ENCODE peak calls at places on chromosomes 13 and 19, in five cellular contexts. Y is CD8-positive, alpha-beta T cell; K is AG04449; X is endodermal cell; M is choroid plexus epithelial cell. F is an unnamed sample.

GRCh38 chr13:29676535-29676934 is 81.0 kb upstream of the SLC7A1 start:
- DNase-seq in Y (no peak), K (peak; percentile 12), X (no peak), M (no peak), F (peak; percentile 58)

GRCh38 chr19:46724468-46724867 is 7.6 kb upstream of the PRKD2 start:
- DNase-seq in Y (no peak), K (no peak), X (no peak), M (no peak), F (no peak)

GRCh38 chr19:14059093-14059480 is 2.8 kb downstream of the PALM3 start:
- DNase-seq in Y (peak; percentile 66), K (no peak), X (peak; percentile 81), M (no peak), F (no peak)

GRCh38 chr19:49565261-49565660 is 15.1 kb downstream of the NOSIP start:
- DNase-seq in Y (peak; percentile 39), K (no peak), X (no peak), M (peak; percentile 70), F (no peak)

GRCh38 chr13:63409791-63410351 is 1994.2 kb upstream of the PCDH20 start:
- DNase-seq in Y (no peak), K (no peak), X (no peak), M (no peak), F (no peak)

GRCh38 chr19:54364775-54365257 is at the start of gene LAIR1:
- DNase-seq in Y (peak; percentile 58), K (no peak), X (no peak), M (no peak), F (no peak)

GRCh38 chr19:40605201-40605971 is 4.2 kb downstream of the LTBP4 start:
- DNase-seq in Y (peak; percentile 74), K (no peak), X (peak; percentile 87), M (peak; percentile 62), F (peak; percentile 97)

GRCh38 chr13:79589605-79590511 is 108.9 kb downstream of the NDFIP2 start:
- DNase-seq in Y (no peak), K (no peak), X (no peak), M (no peak), F (peak; percentile 95)

GRCh38 chr19:8373867-8374813 is 10.2 kb downstream of the ANGPTL4 start:
- DNase-seq in Y (no peak), K (no peak), X (peak; percentile 61), M (peak; percentile 80), F (no peak)

GRCh38 chr19:35040826-35041547 is 534 bp upstream of the HPN start:
- DNase-seq in Y (peak; percentile 24), K (no peak), X (peak; percentile 92), M (peak; percentile 40), F (no peak)
- H3K4me3 ChIP-seq in Y (peak overlapping the region; percentile 60), K (no peak overlapping the region), X (peak overlapping the region; percentile 62), M (no peak overlapping the region), F (no peak overlapping the region)

GRCh38 chr19:18439025-18439909 is 1.3 kb upstream of the ISYNA1 start:
- DNase-seq in Y (no peak), K (no peak), X (peak; percentile 58), M (peak; percentile 84), F (peak; percentile 80)
- TF ChIP-seq CTCF in Y (no peak), K (no peak), X (peak; percentile 55), M (peak; percentile 38), F (no peak)

DNA sequence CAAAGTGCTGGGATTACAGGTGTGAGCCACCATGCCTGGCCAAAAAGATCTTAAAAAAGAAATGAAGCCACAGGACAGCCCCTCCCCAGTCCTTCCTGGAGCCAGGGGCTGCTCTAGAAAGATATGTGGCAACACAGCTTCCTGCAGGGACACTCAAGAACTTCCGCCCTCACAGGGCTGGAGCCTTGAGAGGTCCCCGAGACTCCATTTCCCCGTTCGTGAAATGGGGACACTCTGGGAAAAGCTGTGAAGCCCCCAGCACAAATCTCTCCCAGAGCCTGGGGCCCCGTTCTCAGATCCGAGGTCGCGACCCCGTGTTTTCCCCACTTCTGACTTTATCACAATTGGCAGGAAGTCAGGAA is 2.5 kb upstream of the GPX4 start:
- DNase-seq in Y (no peak), K (no peak), X (no peak), M (no peak), F (no peak)
- H3K4me3 ChIP-seq in Y (no peak overlapping the region), K (no peak overlapping the region), X (no peak overlapping the region), M (no peak overlapping the region), F (no peak overlapping the region)

GRCh38 chr13:99688776-99689175 is 187.5 kb downstream of the TM9SF2 start:
- DNase-seq in Y (no peak), K (no peak), X (no peak), M (no peak), F (no peak)
- TF ChIP-seq CTCF in Y (no peak), K (no peak), X (no peak), M (no peak), F (no peak)

GRCh38 chr19:1906985-1907562 is 1.9 kb downstream of the ADAT3 start:
- DNase-seq in Y (no peak), K (no peak), X (no peak), M (no peak), F (no peak)
- H3K4me3 ChIP-seq in Y (no peak overlapping the region), K (no peak overlapping the region), X (no peak overlapping the region), M (no peak overlapping the region), F (peak overlapping the region; percentile 30)

GRCh38 chr13:47549219-47549752 is 451.8 kb downstream of the SUCLA2 start:
- DNase-seq in Y (no peak), K (no peak), X (no peak), M (peak; percentile 22), F (no peak)
- TF ChIP-seq CTCF in Y (no peak), K (no peak), X (peak; percentile 60), M (peak; percentile 15), F (no peak)

DNA sequence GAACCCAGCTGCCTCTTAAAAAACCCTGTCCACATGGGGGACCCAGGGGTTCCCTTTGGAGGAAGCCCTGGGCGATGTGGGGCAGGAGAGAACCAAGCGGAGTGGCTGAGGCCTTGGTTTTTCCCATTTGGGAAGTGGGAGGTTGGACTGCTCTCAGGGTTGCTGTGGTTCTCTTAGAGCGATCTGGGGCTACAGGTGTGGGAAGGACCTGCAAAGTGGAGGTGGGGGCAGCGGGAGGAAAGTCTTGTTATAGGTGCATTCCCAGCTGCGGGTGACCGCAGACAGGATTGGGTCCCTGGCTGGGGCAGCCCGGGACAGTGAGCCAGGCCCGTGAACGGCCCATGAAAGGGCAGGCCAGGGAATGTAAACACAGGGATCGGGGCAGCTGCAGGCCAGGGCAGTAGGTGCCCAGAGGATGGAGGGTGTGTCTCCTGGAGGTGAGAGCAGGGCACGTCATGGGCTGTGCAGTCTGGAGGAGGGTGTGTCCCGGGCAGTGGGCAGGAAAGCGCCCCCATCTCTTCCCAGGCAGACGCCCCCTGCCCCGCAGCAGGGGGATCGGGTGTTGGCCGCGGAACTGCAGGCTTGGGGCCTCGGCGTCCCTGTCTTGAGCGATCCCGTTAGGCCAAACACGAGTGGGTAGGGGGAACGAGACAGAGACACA is 767 bp downstream of the SLC25A23 start:
- DNase-seq in Y (no peak), K (no peak), X (peak; percentile 60), M (no peak), F (no peak)
- H3K4me3 ChIP-seq in Y (peak overlapping the region; percentile 87), K (peak overlapping the region; percentile 74), X (peak overlapping the region; percentile 87), M (peak overlapping the region; percentile 73), F (peak overlapping the region; percentile 62)

GRCh38 chr13:97574926-97575325 is 141.0 kb downstream of the RAP2A start:
- DNase-seq in Y (no peak), K (no peak), X (peak; percentile 86), M (peak; percentile 80), F (peak; percentile 62)
- TF ChIP-seq CTCF in Y (no peak), K (peak; percentile 54), X (peak; percentile 73), M (peak; percentile 89), F (peak; percentile 78)

DNA sequence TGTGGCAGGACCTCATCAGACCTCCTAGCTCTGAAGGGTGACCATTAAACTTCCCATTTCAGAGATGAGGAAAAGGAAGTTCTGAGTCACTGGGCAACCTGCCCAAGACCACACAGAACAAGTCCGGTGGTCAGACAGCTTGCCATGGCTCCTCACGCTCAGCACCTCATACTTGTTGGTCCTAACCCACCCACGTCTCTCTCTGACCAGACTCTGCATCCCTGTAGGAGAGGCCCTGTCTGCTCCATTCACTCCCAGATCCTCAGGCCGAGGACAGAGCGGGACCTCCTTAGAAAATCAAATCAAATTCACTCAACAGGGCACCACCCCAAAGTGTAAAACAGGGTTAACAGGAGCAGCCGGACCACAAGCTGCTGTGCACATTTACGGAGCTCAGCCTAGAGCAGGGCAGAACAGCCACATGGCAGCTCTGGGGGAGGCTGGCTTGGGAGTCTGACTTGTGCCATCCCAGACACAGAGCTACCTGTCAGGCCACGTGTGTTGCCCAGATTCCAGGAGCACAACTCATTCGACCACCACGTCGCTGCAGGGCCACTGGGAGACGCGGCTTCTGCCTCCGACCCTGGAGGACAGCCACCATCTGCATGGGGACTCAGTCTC is 1.7 kb downstream of the MIER2 start:
- DNase-seq in Y (no peak), K (peak; percentile 33), X (no peak), M (peak; percentile 88), F (peak; percentile 61)
- H3K4me3 ChIP-seq in Y (no peak overlapping the region), K (peak overlapping the region; percentile 57), X (peak overlapping the region; percentile 99), M (peak overlapping the region; percentile 58), F (peak overlapping the region; percentile 58)